ENCODE peak calls at places on chromosomes 16 and 17, in four cellular contexts. R is midbrain, L is HAP-1, I is hippocampal formation. N is an unnamed sample.

GRCh38 chr17:74770498-74771318 is 5.4 kb downstream of the NAT9 start:
- DNase-seq in I (no peak), L (no peak), R (peak; percentile 63), N (no peak)

GRCh38 chr16:57993452-57993851 is 7.0 kb downstream of the ZNF319 start:
- DNase-seq in L (no peak), R (no peak), I (no peak), N (no peak)

GRCh38 chr16:84239186-84239790 is 524 bp downstream of the KCNG4 start:
- DNase-seq in L (no peak), R (no peak), I (no peak), N (no peak)

GRCh38 chr16:90077757-90078593 is 844 bp upstream of the PRDM7 start:
- DNase-seq in L (no peak), I (peak; percentile 4), R (peak; percentile 25), N (peak; percentile 6)

GRCh38 chr17:4301066-4301465 is 37.3 kb upstream of the ANKFY1 start:
- DNase-seq in I (peak; percentile 84), L (no peak), R (peak; percentile 76), N (peak; percentile 81)

GRCh38 chr16:31386157-31386984 is 6.8 kb upstream of the ITGAD start:
- DNase-seq in I (peak; percentile 21), L (no peak), R (no peak), N (peak; percentile 47)

GRCh38 chr17:78128616-78129384 is at the start of gene TMC6:
- DNase-seq in R (peak; percentile 56), I (peak; percentile 25), L (peak; percentile 31), N (peak; percentile 63)

GRCh38 chr17:77963441-77963840 is 4.9 kb downstream of the TNRC6C start:
- DNase-seq in L (peak; percentile 79), R (peak; percentile 83), I (peak; percentile 78), N (peak; percentile 70)

N was measured in putamen.